ENCODE peak calls at places on chromosomes 6 and 20, in seven cellular contexts. Q is ovary, T is IMR-90, W is GM13977, V is AG04450, D is nephron progenitor cell, R is astrocyte of the cerebellum. H is an unnamed sample.

GRCh38 chr6:155201461-155202226 is 62.2 kb upstream of the CLDN20 start:
- DNase-seq in R (peak), V (peak), W (peak), T (peak), D (no peak), Q (no peak), H (no peak)

GRCh38 chr6:32196682-32197616 is 4.5 kb upstream of the GPSM3 start:
- DNase-seq in W (no peak), R (no peak), V (no peak), Q (peak), D (no peak), T (peak), H (no peak)

GRCh38 chr20:433300-433975 is 25.3 kb downstream of the RBCK1 start:
- DNase-seq in T (no peak), Q (no peak), D (no peak), R (no peak), W (peak), V (no peak), H (no peak)

GRCh38 chr20:11091496-11091895 is 417.7 kb upstream of the JAG1 start:
- DNase-seq in W (no peak), D (no peak), V (no peak), R (no peak), Q (no peak), T (no peak), H (no peak)

GRCh38 chr6:53647437-53648094 is 18.0 kb downstream of the KLHL31 start:
- DNase-seq in T (no peak), W (no peak), Q (no peak), D (no peak), V (no peak), R (no peak), H (no peak)

GRCh38 chr6:41450581-41450980 is 95.6 kb upstream of the FOXP4 start:
- DNase-seq in D (no peak), Q (no peak), T (no peak), W (no peak), V (no peak), R (no peak), H (no peak)

GRCh38 chr20:14979472-14979986 is 642.1 kb upstream of the FLRT3 start:
- DNase-seq in D (no peak), V (no peak), R (no peak), W (no peak), T (no peak), Q (no peak), H (no peak)

GRCh38 chr20:47392721-47393073 is 36.2 kb upstream of the ZMYND8 start:
- DNase-seq in V (no peak), R (no peak), Q (no peak), D (no peak), T (peak), W (peak), H (no peak)

GRCh38 chr6:20900396-20901160 is 366.3 kb downstream of the CDKAL1 start:
- DNase-seq in W (peak), Q (no peak), R (no peak), D (no peak), V (no peak), T (no peak), H (no peak)

GRCh38 chr20:51700809-51701285 is 67.3 kb downstream of the ATP9A start:
- DNase-seq in T (peak), D (peak), R (peak), W (peak), Q (no peak), V (no peak), H (peak)

GRCh38 chr6:2055914-2056313 is 189.5 kb downstream of the GMDS start:
- DNase-seq in R (no peak), D (no peak), Q (no peak), V (no peak), T (peak), W (no peak), H (no peak)

GRCh38 chr6:134041093-134041492 is 11.3 kb downstream of the SLC2A12 start:
- DNase-seq in R (peak), D (no peak), T (peak), Q (no peak), W (no peak), V (no peak), H (no peak)

GRCh38 chr20:2602746-2603145 is 49.7 kb upstream of the NOP56 start:
- DNase-seq in R (no peak), Q (no peak), V (no peak), W (no peak), T (no peak), D (no peak), H (no peak)

DNA sequence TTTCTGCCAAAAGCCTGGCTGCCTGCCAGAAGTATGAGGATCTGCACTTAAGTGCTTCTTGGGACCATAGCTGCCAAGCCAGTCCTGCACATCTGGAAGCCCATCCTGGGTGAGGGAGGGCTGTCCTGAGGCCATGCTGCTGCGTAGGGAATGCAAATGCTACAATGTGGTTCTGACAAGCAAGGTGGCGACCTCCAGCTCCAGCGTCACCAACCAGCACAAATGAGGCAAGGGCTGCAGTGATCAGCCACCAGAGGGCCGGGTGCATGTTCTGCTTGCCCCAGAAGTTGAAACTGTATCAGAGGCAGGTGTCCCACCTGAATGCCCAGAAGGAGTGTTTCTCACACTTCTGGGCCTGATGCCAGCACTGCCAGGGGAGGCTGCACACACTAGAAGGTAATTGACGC is 99.1 kb upstream of the KCNQ5 start:
- DNase-seq in R (no peak), V (no peak), W (no peak), T (no peak), Q (no peak), D (peak), H (no peak)
- TF ChIP-seq CTCF in R (no peak), V (no peak), W (peak), T (no peak), Q (no peak), D (peak), H (peak)

DNA sequence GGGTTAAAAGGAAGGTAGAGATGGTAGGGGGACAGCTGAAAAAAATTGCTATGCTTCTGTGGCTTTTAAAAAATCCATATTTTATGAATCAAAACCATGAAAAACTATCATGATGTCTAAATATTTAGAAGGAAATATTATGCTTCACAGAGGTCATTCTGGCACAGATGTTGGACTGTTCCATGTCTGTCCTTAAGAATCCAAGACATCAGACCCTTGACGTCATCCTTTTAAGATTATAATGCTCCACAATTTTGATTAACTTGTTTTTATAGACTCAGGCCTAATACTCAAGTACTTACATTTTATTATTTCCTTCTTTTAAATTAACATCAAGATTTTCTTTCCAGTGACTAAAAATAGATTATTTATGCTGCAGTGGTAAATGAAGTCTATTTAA is 29.7 kb downstream of the FILIP1 start:
- DNase-seq in T (no peak), R (no peak), Q (no peak), D (no peak), V (no peak), W (no peak), H (no peak)
- TF ChIP-seq CTCF in T (no peak), R (no peak), Q (no peak), D (no peak), V (no peak), W (no peak), H (no peak)

DNA sequence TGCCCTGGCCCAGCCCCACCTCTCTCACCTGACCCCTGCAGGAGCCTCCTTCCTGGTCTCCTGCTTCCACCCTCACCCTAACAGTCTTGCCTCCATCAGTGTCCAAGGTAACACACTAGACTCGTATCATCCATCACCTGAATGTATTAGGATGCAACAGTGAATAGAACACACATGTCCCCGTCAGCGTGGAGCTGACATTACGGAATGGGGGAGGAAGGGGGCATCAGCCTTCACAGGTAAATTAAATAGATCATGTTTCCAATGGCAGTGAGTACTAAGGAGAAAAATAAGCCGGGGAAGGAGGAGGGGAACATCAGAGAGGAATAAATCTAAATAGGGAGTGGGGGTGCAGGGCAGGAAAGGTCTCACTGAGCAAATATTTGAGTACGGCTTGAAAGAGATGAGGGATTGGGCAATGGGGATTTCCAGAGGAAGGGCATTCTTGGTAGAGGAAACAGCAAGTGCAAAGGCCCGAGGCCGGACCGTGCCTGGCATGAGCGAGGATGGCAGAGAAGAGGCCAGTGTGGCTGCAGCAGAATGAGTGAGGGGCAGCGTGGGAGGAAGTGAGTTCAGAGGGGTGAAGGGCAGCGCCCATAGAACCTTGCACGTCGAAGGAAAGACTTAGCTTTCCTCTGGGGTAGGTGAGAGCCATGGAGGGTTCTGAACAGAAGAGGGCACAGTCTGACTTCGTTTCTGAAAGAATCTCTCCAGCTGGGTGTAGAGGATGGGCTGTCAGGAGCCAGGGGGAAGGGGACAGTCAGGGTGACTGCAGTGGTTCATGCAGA is 110.1 kb upstream of the PTPN1 start:
- DNase-seq in R (no peak), Q (no peak), W (no peak), T (peak), V (no peak), D (no peak), H (no peak)
- TF ChIP-seq CTCF in R (no peak), Q (no peak), W (no peak), T (peak), V (no peak), D (no peak), H (no peak)

GRCh38 chr20:38227578-38228360 is 32.8 kb downstream of the KIAA1755 start:
- DNase-seq in T (no peak), R (no peak), Q (no peak), W (peak), D (no peak), V (no peak), H (no peak)
- TF ChIP-seq CTCF in T (no peak), R (no peak), Q (no peak), W (no peak), D (no peak), V (no peak), H (no peak)

GRCh38 chr6:159002432-159003160 is 2.6 kb upstream of the RSPH3 start:
- DNase-seq in D (no peak), T (peak), W (no peak), V (no peak), Q (no peak), R (no peak), H (no peak)

GRCh38 chr6:158996863-158997262 is 3.1 kb downstream of the RSPH3 start:
- DNase-seq in V (no peak), T (no peak), Q (no peak), R (no peak), W (no peak), D (no peak), H (no peak)

GRCh38 chr6:159004592-159004991 is 4.6 kb upstream of the RSPH3 start:
- DNase-seq in W (no peak), R (no peak), V (no peak), Q (no peak), T (no peak), D (no peak), H (no peak)

GRCh38 chr6:158999154-158999668 is 791 bp downstream of the RSPH3 start:
- DNase-seq in W (no peak), R (no peak), D (no peak), T (peak), V (no peak), Q (no peak), H (peak)

GRCh38 chr6:158999669-159000403 is at the start of gene RSPH3:
- DNase-seq in V (peak), T (peak), Q (peak), W (peak), D (peak), R (peak), H (peak)
- TF ChIP-seq CTCF in V (no peak), T (peak), Q (no peak), W (peak), D (no peak), R (peak), H (no peak)

GRCh38 chr6:13558718-13559117 is 15.7 kb upstream of the SIRT5 start:
- DNase-seq in W (no peak), D (no peak), T (no peak), R (no peak), V (no peak), Q (no peak), H (no peak)
- TF ChIP-seq CTCF in W (no peak), D (no peak), T (no peak), R (no peak), V (no peak), Q (no peak), H (no peak)

DNA sequence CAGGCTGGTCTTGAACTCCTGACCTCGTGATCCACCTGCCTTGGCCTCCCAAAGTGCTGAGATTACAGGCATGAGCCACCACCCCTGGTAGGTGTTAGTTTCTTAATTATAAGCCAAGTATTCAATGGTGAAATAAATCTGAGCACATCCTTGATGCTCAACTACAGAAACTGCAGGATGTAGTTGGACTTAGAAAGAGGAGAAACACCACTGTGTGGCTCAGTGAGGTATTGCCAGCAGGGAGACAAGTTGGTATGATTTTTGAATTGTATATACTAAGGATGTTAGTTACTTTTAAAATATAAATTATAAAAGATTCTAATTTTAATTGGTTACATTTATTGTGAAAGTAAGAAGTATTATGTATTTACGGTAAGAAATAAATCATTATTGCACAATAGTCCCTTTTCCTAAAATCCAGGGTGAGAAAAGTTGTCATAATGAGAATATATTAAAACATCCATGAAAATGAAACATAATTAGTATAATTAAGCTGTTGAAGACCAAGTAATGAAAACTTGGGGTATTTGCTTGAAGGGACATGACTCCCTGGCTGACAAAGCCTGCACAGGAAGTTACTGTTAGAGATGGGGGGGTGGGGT is 17.6 kb downstream of the SLC18B1 start:
- DNase-seq in T (peak), D (no peak), V (no peak), R (peak), Q (no peak), W (peak), H (no peak)
- TF ChIP-seq CTCF in T (peak), D (peak), V (peak), R (peak), Q (no peak), W (peak), H (peak)

DNA sequence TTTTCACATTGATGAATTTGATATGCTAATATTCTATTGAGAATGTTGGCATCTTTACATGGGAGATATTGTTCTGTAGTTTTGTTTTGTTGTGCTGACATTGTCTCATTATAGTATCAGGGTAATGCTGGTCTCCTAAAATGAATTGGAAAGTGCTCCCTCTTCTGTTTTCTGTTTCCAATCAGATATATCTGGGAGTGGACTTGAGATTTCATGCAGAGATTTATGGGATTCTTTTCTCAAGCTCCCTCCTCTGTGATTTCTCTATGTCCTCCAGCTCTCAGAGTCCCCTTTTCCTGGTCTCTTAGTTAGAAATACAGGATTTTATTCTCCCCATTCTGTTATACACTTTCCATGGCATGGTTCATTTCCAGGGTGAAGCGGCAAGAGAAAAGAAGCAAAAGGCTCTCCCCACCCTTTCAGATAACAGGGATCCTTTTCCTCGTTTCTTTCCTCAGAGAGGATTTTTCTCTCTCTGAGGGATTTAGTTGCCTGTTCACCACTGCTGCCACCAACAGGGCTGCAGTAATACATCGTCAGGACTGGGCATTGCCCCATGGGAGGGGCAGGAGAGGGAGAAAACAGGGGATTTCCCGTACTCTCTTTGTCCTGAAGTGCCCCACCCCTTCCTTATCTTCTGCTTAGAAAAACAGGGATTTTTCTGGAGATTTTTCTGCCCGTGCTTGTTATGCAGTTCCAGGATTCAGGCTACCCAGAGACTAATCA is 59.3 kb upstream of the STMND1 start:
- DNase-seq in Q (no peak), W (no peak), R (no peak), T (peak), V (no peak), D (peak), H (no peak)
- TF ChIP-seq CTCF in Q (no peak), W (no peak), R (peak), T (peak), V (peak), D (no peak), H (peak)

GRCh38 chr6:138054982-138055381 is 52.2 kb downstream of the PERP start:
- DNase-seq in V (no peak), R (no peak), T (no peak), Q (no peak), D (no peak), W (no peak), H (no peak)
- TF ChIP-seq CTCF in V (no peak), R (no peak), T (no peak), Q (no peak), D (no peak), W (no peak), H (no peak)

GRCh38 chr6:128068110-128068460 is 167.2 kb upstream of the THEMIS start:
- DNase-seq in V (no peak), R (no peak), W (no peak), T (no peak), Q (no peak), D (no peak), H (no peak)
- TF ChIP-seq CTCF in V (no peak), R (no peak), W (no peak), T (no peak), Q (no peak), D (no peak), H (no peak)